ENCODE peak calls at places on chromosome 21, in six cellular contexts. Y is neural progenitor cell, G is AG04450, N is adipocyte, Z is tibial nerve, Q is OCI-LY7. O is an unnamed sample.

GRCh38 chr21:44377201-44377921 is 23.9 kb downstream of the TRPM2 start:
- DNase-seq in Y (peak; percentile 51), G (no peak), N (no peak), Z (no peak), Q (peak; percentile 23), O (no peak)

GRCh38 chr21:37800122-37800455 is 116.2 kb downstream of the KCNJ6 start:
- DNase-seq in Y (no peak), G (no peak), N (peak; percentile 25), Z (no peak), Q (no peak), O (no peak)

GRCh38 chr21:37877888-37878684 is 38.2 kb downstream of the KCNJ6 start:
- DNase-seq in Y (no peak), G (no peak), N (no peak), Z (no peak), Q (no peak), O (no peak)

GRCh38 chr21:36647279-36648093 is 51.4 kb upstream of the SIM2 start:
- DNase-seq in Y (peak; percentile 45), G (no peak), N (peak; percentile 17), Z (no peak), Q (no peak), O (peak; percentile 36)

GRCh38 chr21:46627726-46628125 is 7.7 kb upstream of the PRMT2 start:
- DNase-seq in Y (no peak), G (no peak), N (no peak), Z (no peak), Q (no peak), O (no peak)

GRCh38 chr21:21146587-21147373 is 148.6 kb downstream of the NCAM2 start:
- DNase-seq in Y (no peak), G (no peak), N (no peak), Z (no peak), Q (no peak), O (no peak)

GRCh38 chr21:44370027-44370735 is 16.8 kb downstream of the TRPM2 start:
- DNase-seq in Y (peak; percentile 79), G (no peak), N (peak; percentile 59), Z (no peak), Q (no peak), O (no peak)

GRCh38 chr21:45979651-45980050 is 1.9 kb upstream of the COL6A1 start:
- DNase-seq in Y (no peak), G (no peak), N (no peak), Z (no peak), Q (no peak), O (no peak)

GRCh38 chr21:31476551-31477120 is 132.6 kb upstream of the TIAM1 start:
- DNase-seq in Y (no peak), G (no peak), N (peak; percentile 40), Z (no peak), Q (no peak), O (peak; percentile 4)

GRCh38 chr21:35603471-35603870 is 456.9 kb downstream of the SETD4 start:
- DNase-seq in Y (no peak), G (no peak), N (no peak), Z (no peak), Q (no peak), O (no peak)

GRCh38 chr21:34157456-34158025 is 84.2 kb downstream of the MRPS6 start:
- DNase-seq in Y (no peak), G (no peak), N (no peak), Z (no peak), Q (no peak), O (no peak)

GRCh38 chr21:31235671-31236450 is 108.2 kb downstream of the TIAM1 start:
- DNase-seq in Y (no peak), G (no peak), N (no peak), Z (no peak), Q (no peak), O (no peak)

GRCh38 chr21:34345892-34346291 is 17.9 kb upstream of the KCNE2 start:
- DNase-seq in Y (no peak), G (peak; percentile 50), N (peak; percentile 47), Z (no peak), Q (no peak), O (no peak)

GRCh38 chr21:39184050-39184980 is 1.1 kb upstream of the PSMG1 start:
- DNase-seq in Y (no peak), G (no peak), N (peak; percentile 41), Z (no peak), Q (peak; percentile 37), O (no peak)

GRCh38 chr21:22319435-22319834 is 1321.2 kb downstream of the NCAM2 start:
- DNase-seq in Y (no peak), G (no peak), N (no peak), Z (no peak), Q (no peak), O (no peak)

GRCh38 chr21:44083631-44084291 is 23.4 kb upstream of the PWP2 start:
- DNase-seq in Y (no peak), G (no peak), N (no peak), Z (no peak), Q (no peak), O (no peak)

GRCh38 chr21:44496900-44497550 is 41.7 kb downstream of the LRRC3 start:
- DNase-seq in Y (peak; percentile 61), G (no peak), N (no peak), Z (peak; percentile 13), Q (no peak), O (no peak)

GRCh38 chr21:44486302-44486701 is 31.0 kb downstream of the LRRC3 start:
- DNase-seq in Y (no peak), G (no peak), N (no peak), Z (no peak), Q (no peak), O (no peak)

GRCh38 chr21:18602711-18603110 is 199.1 kb upstream of the TMPRSS15 start:
- DNase-seq in Y (no peak), G (no peak), N (no peak), Z (no peak), Q (no peak), O (no peak)

GRCh38 chr21:45444385-45444784 is 39.4 kb downstream of the COL18A1 start:
- DNase-seq in Y (no peak), G (no peak), N (no peak), Z (no peak), Q (no peak), O (no peak)

GRCh38 chr21:40672602-40673001 is 174.4 kb downstream of the DSCAM start:
- DNase-seq in Y (no peak), G (no peak), N (no peak), Z (no peak), Q (no peak), O (no peak)

GRCh38 chr21:36471254-36471723 is 8.6 kb downstream of the CLDN14 start:
- DNase-seq in Y (no peak), G (no peak), N (no peak), Z (no peak), Q (no peak), O (no peak)

GRCh38 chr21:36297938-36298572 is 21.9 kb upstream of the MORC3 start:
- DNase-seq in Y (no peak), G (no peak), N (peak; percentile 3), Z (peak; percentile 50), Q (peak; percentile 92), O (no peak)

GRCh38 chr21:45365608-45366241 is 39.2 kb upstream of the COL18A1 start:
- DNase-seq in Y (peak; percentile 62), G (peak; percentile 20), N (no peak), Z (no peak), Q (no peak), O (no peak)

GRCh38 chr21:31725202-31725840 is 6.6 kb downstream of the SCAF4 start:
- DNase-seq in Y (no peak), G (no peak), N (no peak), Z (no peak), Q (no peak), O (no peak)

GRCh38 chr21:36544545-36544944 is 64.6 kb upstream of the CLDN14 start:
- DNase-seq in Y (no peak), G (no peak), N (no peak), Z (no peak), Q (no peak), O (no peak)

GRCh38 chr21:29378814-29379213 is 80.1 kb downstream of the BACH1 start:
- DNase-seq in Y (no peak), G (no peak), N (peak; percentile 92), Z (no peak), Q (no peak), O (peak; percentile 6)

DNA sequence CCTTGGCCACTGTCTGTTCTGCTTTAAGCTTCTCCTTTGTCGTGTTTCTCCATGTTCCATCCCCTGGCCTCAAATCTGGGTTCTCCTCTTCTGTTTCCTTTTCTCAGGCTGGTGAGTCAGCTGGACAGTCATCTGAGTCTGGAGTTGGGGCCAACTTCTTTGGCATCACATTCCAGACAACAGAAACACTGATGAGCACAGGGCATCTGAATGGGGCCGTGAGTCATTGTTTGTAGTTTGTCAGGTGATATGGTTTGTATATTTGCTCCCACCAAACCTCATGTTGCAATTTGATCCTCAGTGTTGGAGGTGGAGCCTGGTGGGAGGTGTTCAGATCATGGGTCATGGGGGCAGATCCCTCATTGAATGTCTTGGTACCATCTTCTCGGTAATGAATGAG is 14.3 kb upstream of the OLIG2 start:
- DNase-seq in Y (no peak), G (peak; percentile 16), N (peak; percentile 22), Z (peak; percentile 22), Q (no peak), O (peak; percentile 59)
- H3K4me3 ChIP-seq in Y (no peak overlapping the region), G (no peak overlapping the region), N (no peak overlapping the region), Z (no peak overlapping the region), Q (no peak overlapping the region), O (no peak overlapping the region)

GRCh38 chr21:26522704-26523103 is 50.4 kb downstream of the CYYR1 start:
- DNase-seq in Y (no peak), G (no peak), N (no peak), Z (no peak), Q (no peak), O (no peak)
- H3K4me3 ChIP-seq in Y (no peak overlapping the region), G (no peak overlapping the region), N (no peak overlapping the region), Z (no peak overlapping the region), Q (no peak overlapping the region), O (no peak overlapping the region)

DNA sequence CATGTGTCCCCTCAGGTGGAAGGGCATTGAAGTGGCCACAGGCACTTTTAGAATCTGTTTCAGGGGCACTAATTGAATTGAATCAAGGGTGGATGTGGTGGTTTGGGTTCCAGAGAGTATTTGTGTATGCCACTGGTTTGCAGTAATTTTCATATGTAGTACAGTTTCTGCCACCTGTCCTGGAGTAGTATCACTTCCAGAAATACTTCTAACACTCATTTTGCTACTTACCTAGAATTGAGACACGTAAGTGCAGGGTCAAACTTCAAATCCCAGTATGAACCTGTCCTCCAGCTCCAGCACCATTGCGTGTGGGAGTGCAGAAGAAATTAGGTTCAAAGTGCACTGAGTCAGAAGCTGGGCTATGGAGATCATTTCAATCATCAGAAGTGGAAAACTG is 26.8 kb downstream of the RSPH1 start:
- DNase-seq in Y (no peak), G (no peak), N (no peak), Z (no peak), Q (peak; percentile 65), O (no peak)
- H3K4me3 ChIP-seq in Y (no peak overlapping the region), G (no peak overlapping the region), N (no peak overlapping the region), Z (no peak overlapping the region), Q (peak overlapping the region; percentile 28), O (no peak overlapping the region)

GRCh38 chr21:33070921-33071877 is 1.3 kb downstream of the OLIG1 start:
- DNase-seq in Y (peak; percentile 60), G (no peak), N (no peak), Z (no peak), Q (no peak), O (no peak)
- H3K4me3 ChIP-seq in Y (peak overlapping the region; percentile 53), G (no peak overlapping the region), N (peak overlapping the region; percentile 75), Z (peak overlapping the region; percentile 24), Q (no peak overlapping the region), O (no peak overlapping the region)

O was measured in skeletal muscle cell.